ENCODE peak calls at places on chromosome 2, in six cellular contexts. H is lung, J is nephron progenitor cell, S is left lung, R is GM13976, M is fibroblast of lung. G is an unnamed sample.

GRCh38 chr2:236988690-236989639 is 96.7 kb upstream of the COPS8 start:
- DNase-seq in H (peak), J (peak), S (peak), R (no peak), M (peak), G (no peak)

GRCh38 chr2:113233593-113234550 is 44.8 kb downstream of the PAX8 start:
- DNase-seq in H (no peak), J (no peak), S (no peak), R (no peak), M (no peak), G (no peak)

GRCh38 chr2:215479121-215479520 is 43.3 kb upstream of the FN1 start:
- DNase-seq in H (no peak), J (no peak), S (no peak), R (no peak), M (no peak), G (no peak)

GRCh38 chr2:44918095-44918775 is 23.3 kb upstream of the SIX3 start:
- DNase-seq in H (no peak), J (no peak), S (no peak), R (no peak), M (no peak), G (no peak)

GRCh38 chr2:45212953-45213635 is 203.8 kb upstream of the SIX2 start:
- DNase-seq in H (peak), J (no peak), S (no peak), R (no peak), M (peak), G (no peak)

GRCh38 chr2:96195410-96196071 is 13.1 kb downstream of the STARD7 start:
- DNase-seq in H (no peak), J (no peak), S (no peak), R (no peak), M (peak), G (no peak)

GRCh38 chr2:201070966-201071304 is 536 bp downstream of the HYCC2 start:
- DNase-seq in H (no peak), J (no peak), S (no peak), R (peak), M (no peak), G (no peak)

GRCh38 chr2:27003857-27004256 is 28.9 kb upstream of the TMEM214 start:
- DNase-seq in H (no peak), J (no peak), S (no peak), R (no peak), M (peak), G (no peak)

GRCh38 chr2:113240150-113240914 is 38.4 kb downstream of the PAX8 start:
- DNase-seq in H (peak), J (no peak), S (peak), R (no peak), M (peak), G (no peak)

GRCh38 chr2:201827621-201828020 is 21.3 kb downstream of the CDK15 start:
- DNase-seq in H (no peak), J (no peak), S (no peak), R (no peak), M (no peak), G (no peak)

GRCh38 chr2:9740382-9741040 is 102.8 kb upstream of the TAF1B start:
- DNase-seq in H (no peak), J (no peak), S (no peak), R (no peak), M (no peak), G (no peak)

GRCh38 chr2:10495988-10496313 is 47.8 kb upstream of the ODC1 start:
- DNase-seq in H (peak), J (no peak), S (no peak), R (no peak), M (no peak), G (no peak)

GRCh38 chr2:158904126-158904525 is 64.3 kb upstream of the TANC1 start:
- DNase-seq in H (no peak), J (no peak), S (no peak), R (no peak), M (no peak), G (no peak)

DNA sequence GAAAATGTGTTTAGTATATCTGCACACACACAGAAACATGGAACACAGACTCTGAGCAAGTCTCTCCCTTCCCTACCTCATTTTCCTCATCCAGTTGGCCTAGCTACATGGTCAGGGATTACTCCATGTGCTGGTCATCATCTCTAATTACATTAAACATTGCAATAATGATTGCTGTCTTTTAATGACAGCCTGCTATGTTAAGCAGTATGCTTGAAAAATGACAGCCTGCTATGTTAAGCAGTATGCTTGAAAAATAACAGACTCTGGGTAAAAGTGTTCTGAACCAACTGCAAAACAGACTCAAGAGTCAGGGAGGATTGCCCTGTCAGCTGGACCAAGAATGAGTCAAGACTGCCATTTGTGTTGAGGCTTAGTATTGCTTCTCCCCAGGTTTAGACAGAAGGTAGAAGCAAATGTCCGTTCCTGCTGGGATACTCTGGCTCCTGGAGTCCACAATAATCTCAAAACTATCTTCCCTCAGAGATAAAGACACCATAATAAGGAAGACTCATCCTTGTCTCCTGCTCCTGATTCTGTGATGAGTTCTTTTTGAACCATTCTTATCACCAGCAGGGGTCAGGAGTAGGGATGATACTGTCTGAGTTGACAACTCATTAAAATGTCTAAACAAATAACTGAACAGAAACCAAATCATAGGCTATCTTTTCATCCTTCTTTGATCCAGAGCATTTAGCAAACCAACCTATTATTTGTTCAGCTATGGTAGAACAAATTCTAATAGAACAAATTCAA is 57.7 kb downstream of the CCDC93 start:
- DNase-seq in H (no peak), J (no peak), S (no peak), R (no peak), M (peak), G (no peak)
- TF ChIP-seq CTCF in H (no peak), J (no peak), S (no peak), R (peak), M (no peak), G (no peak)

DNA sequence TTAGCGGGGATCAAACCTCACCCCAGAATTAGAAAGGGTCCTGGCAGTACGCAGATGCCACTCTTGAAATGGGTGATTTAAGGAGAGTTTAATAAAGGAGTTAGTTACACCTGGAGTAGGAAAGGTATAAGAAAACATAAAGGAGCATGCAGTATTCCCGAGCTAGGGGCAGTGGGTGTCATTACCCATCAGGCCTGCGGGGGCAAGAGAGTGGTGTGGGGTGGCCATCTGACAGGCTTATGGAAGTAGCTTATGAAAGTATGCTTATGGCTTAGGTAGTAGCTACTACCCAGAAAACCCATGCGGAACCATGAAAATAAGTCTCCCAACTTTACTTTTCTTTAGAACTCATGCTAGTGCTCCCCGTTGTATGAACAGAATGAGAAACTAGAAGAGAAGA is 568.9 kb upstream of the ACVR2A start:
- DNase-seq in H (no peak), J (peak), S (peak), R (no peak), M (no peak), G (no peak)
- TF ChIP-seq CTCF in H (no peak), J (no peak), S (no peak), R (peak), M (no peak), G (no peak)

GRCh38 chr2:8539743-8540551 is 141.9 kb upstream of the ID2 start:
- DNase-seq in H (no peak), J (no peak), S (peak), R (no peak), M (no peak), G (no peak)
- TF ChIP-seq CTCF in H (no peak), J (no peak), S (no peak), R (no peak), M (no peak), G (no peak)

GRCh38 chr2:238152811-238153688 is 5.7 kb upstream of the ERFE start:
- DNase-seq in H (no peak), J (no peak), S (peak), R (no peak), M (peak), G (no peak)
- TF ChIP-seq CTCF in H (no peak), J (no peak), S (no peak), R (peak), M (peak), G (no peak)